ENCODE peak calls at places on chromosomes 11 and 22, in five cellular contexts. One of them, this sample, is unnamed.

GRCh38 chr22:40289991-40290459 is 56.3 kb upstream of the ADSL start:
- DNase-seq in HEK293T: no peak
- DNase-seq in GM12878: peak
- DNase-seq in HepG2: no peak
- DNase-seq in K562: no peak
- DNase-seq in this sample: no peak

GRCh38 chr22:33658775-33659174 is 261.5 kb downstream of the LARGE1 start:
- DNase-seq in HEK293T: no peak
- DNase-seq in GM12878: no peak
- DNase-seq in HepG2: no peak
- DNase-seq in K562: no peak
- DNase-seq in this sample: no peak

GRCh38 chr22:25746012-25746373 is 4.0 kb downstream of the MYO18B start:
- DNase-seq in HEK293T: no peak
- DNase-seq in GM12878: no peak
- DNase-seq in HepG2: no peak
- DNase-seq in K562: no peak
- DNase-seq in this sample: peak

GRCh38 chr11:32219320-32219719 is 128.4 kb downstream of the RCN1 start:
- DNase-seq in HEK293T: no peak
- DNase-seq in GM12878: no peak
- DNase-seq in HepG2: no peak
- DNase-seq in K562: no peak
- DNase-seq in this sample: no peak

GRCh38 chr11:2305140-2305861 is 3.5 kb downstream of the TSPAN32 start:
- DNase-seq in HEK293T: peak
- DNase-seq in GM12878: peak
- DNase-seq in HepG2: peak
- DNase-seq in K562: peak
- DNase-seq in this sample: peak

GRCh38 chr11:44226945-44227344 is 83.0 kb downstream of the ALX4 start:
- DNase-seq in HEK293T: no peak
- DNase-seq in GM12878: no peak
- DNase-seq in HepG2: no peak
- DNase-seq in K562: no peak
- DNase-seq in this sample: no peak

GRCh38 chr11:36376888-36377758 is 81.0 kb downstream of the PRR5L start:
- DNase-seq in HEK293T: peak
- DNase-seq in GM12878: no peak
- DNase-seq in HepG2: no peak
- DNase-seq in K562: no peak
- DNase-seq in this sample: peak

GRCh38 chr11:15911377-15912044 is 444.8 kb downstream of the SOX6 start:
- DNase-seq in HEK293T: no peak
- DNase-seq in GM12878: no peak
- DNase-seq in HepG2: no peak
- DNase-seq in K562: no peak
- DNase-seq in this sample: no peak

GRCh38 chr11:93700830-93701229 is 39.3 kb downstream of the CEP295 start:
- DNase-seq in HEK293T: no peak
- DNase-seq in GM12878: no peak
- DNase-seq in HepG2: no peak
- DNase-seq in K562: no peak
- DNase-seq in this sample: no peak

GRCh38 chr22:22930571-22931556 is 43.2 kb downstream of the IGLL5 start:
- DNase-seq in HEK293T: no peak
- DNase-seq in GM12878: no peak
- DNase-seq in HepG2: no peak
- DNase-seq in K562: peak
- DNase-seq in this sample: no peak

GRCh38 chr11:47057374-47057773 is 119.3 kb downstream of the ARFGAP2 start:
- DNase-seq in HEK293T: no peak
- DNase-seq in GM12878: no peak
- DNase-seq in HepG2: no peak
- DNase-seq in K562: no peak
- DNase-seq in this sample: no peak

GRCh38 chr22:50200333-50201190 is at the start of gene SELENOO:
- DNase-seq in HEK293T: peak
- DNase-seq in GM12878: no peak
- DNase-seq in HepG2: peak
- DNase-seq in K562: peak
- DNase-seq in this sample: peak

GRCh38 chr22:25747245-25747944 is 5.4 kb downstream of the MYO18B start:
- DNase-seq in HEK293T: no peak
- DNase-seq in GM12878: no peak
- DNase-seq in HepG2: peak
- DNase-seq in K562: peak
- DNase-seq in this sample: peak

GRCh38 chr11:72702842-72703241 is 28.6 kb upstream of the PDE2A start:
- DNase-seq in HEK293T: no peak
- DNase-seq in GM12878: no peak
- DNase-seq in HepG2: no peak
- DNase-seq in K562: no peak
- DNase-seq in this sample: no peak

GRCh38 chr11:34487430-34487829 is 26.2 kb downstream of the ELF5 start:
- DNase-seq in HEK293T: no peak
- DNase-seq in GM12878: no peak
- DNase-seq in HepG2: no peak
- DNase-seq in K562: no peak
- DNase-seq in this sample: no peak

GRCh38 chr11:76190376-76190775 is 15.9 kb downstream of the WNT11 start:
- DNase-seq in HEK293T: no peak
- DNase-seq in GM12878: no peak
- DNase-seq in HepG2: no peak
- DNase-seq in K562: no peak
- DNase-seq in this sample: peak

GRCh38 chr11:106322111-106322510 is 244.6 kb downstream of the AASDHPPT start:
- DNase-seq in HEK293T: no peak
- DNase-seq in GM12878: no peak
- DNase-seq in HepG2: no peak
- DNase-seq in K562: no peak
- DNase-seq in this sample: no peak

GRCh38 chr11:44564653-44565007 is 833 bp upstream of the CD82 start:
- DNase-seq in HEK293T: no peak
- DNase-seq in GM12878: no peak
- DNase-seq in HepG2: no peak
- DNase-seq in K562: peak
- DNase-seq in this sample: no peak

GRCh38 chr11:76602431-76602861 is 68.1 kb downstream of the LRRC32 start:
- DNase-seq in HEK293T: no peak
- DNase-seq in GM12878: no peak
- DNase-seq in HepG2: no peak
- DNase-seq in K562: no peak
- DNase-seq in this sample: peak

GRCh38 chr22:22786301-22787115 is 101.1 kb upstream of the IGLL5 start:
- DNase-seq in HEK293T: no peak
- DNase-seq in GM12878: no peak
- DNase-seq in HepG2: peak
- DNase-seq in K562: no peak
- DNase-seq in this sample: no peak

GRCh38 chr22:21942407-21942895 is 10.2 kb downstream of the PPM1F start:
- DNase-seq in HEK293T: no peak
- DNase-seq in GM12878: no peak
- DNase-seq in HepG2: no peak
- DNase-seq in K562: no peak
- DNase-seq in this sample: no peak

GRCh38 chr11:32309541-32310217 is 125.7 kb downstream of the WT1 start:
- DNase-seq in HEK293T: peak
- DNase-seq in GM12878: no peak
- DNase-seq in HepG2: no peak
- DNase-seq in K562: no peak
- DNase-seq in this sample: no peak

GRCh38 chr22:30705710-30706651 is 11.3 kb downstream of the OSBP2 start:
- DNase-seq in HEK293T: no peak
- DNase-seq in GM12878: peak
- DNase-seq in HepG2: peak
- DNase-seq in K562: no peak
- DNase-seq in this sample: no peak
- TF ChIP-seq FOXM1 in HEK293T: no peak
- TF ChIP-seq FOXM1 in GM12878: peak
- TF ChIP-seq FOXM1 in HepG2: no peak
- TF ChIP-seq FOXM1 in K562: no peak
- TF ChIP-seq FOXM1 in this sample: no peak

GRCh38 chr11:64076764-64077163 is 41.0 kb downstream of the FLRT1 start:
- DNase-seq in HEK293T: no peak
- DNase-seq in GM12878: no peak
- DNase-seq in HepG2: no peak
- DNase-seq in K562: no peak
- DNase-seq in this sample: no peak
- TF ChIP-seq FOXM1 in HEK293T: no peak
- TF ChIP-seq FOXM1 in GM12878: no peak
- TF ChIP-seq FOXM1 in HepG2: no peak
- TF ChIP-seq FOXM1 in K562: no peak
- TF ChIP-seq FOXM1 in this sample: no peak

DNA sequence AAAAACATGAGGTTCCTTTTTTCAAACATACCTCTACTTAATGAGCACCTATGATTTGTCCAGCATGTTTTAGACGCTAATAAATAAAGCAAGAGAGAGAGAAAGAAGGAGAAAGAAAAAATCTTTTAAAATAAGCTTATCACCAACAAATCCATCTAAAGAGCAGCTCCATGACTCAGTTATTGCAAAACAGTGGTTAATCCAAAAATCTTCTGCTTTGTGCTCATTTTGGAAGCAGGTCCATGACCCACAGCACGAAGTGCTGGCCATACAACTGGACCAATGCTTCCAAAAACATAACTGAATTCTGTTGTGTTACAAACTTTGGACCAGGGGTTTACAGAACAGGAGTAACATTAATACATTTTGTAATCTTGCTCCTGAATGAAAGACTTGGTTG is 696.6 kb downstream of the KCNA4 start:
- DNase-seq in HEK293T: no peak
- DNase-seq in GM12878: no peak
- DNase-seq in HepG2: no peak
- DNase-seq in K562: no peak
- DNase-seq in this sample: no peak
- TF ChIP-seq FOXM1 in HEK293T: no peak
- TF ChIP-seq FOXM1 in GM12878: no peak
- TF ChIP-seq FOXM1 in HepG2: no peak
- TF ChIP-seq FOXM1 in K562: no peak
- TF ChIP-seq FOXM1 in this sample: no peak

GRCh38 chr11:130095326-130095725 is 25.6 kb downstream of the APLP2 start:
- DNase-seq in HEK293T: no peak
- DNase-seq in GM12878: no peak
- DNase-seq in HepG2: no peak
- DNase-seq in K562: peak
- DNase-seq in this sample: no peak

GRCh38 chr11:130096042-130096441 is 26.3 kb downstream of the APLP2 start:
- DNase-seq in HEK293T: no peak
- DNase-seq in GM12878: no peak
- DNase-seq in HepG2: no peak
- DNase-seq in K562: no peak
- DNase-seq in this sample: no peak

GRCh38 chr11:130097285-130097684 is 27.6 kb downstream of the APLP2 start:
- DNase-seq in HEK293T: no peak
- DNase-seq in GM12878: no peak
- DNase-seq in HepG2: no peak
- DNase-seq in K562: no peak
- DNase-seq in this sample: no peak

GRCh38 chr11:130094614-130095013 is 24.9 kb downstream of the APLP2 start:
- DNase-seq in HEK293T: no peak
- DNase-seq in GM12878: no peak
- DNase-seq in HepG2: no peak
- DNase-seq in K562: no peak
- DNase-seq in this sample: no peak

DNA sequence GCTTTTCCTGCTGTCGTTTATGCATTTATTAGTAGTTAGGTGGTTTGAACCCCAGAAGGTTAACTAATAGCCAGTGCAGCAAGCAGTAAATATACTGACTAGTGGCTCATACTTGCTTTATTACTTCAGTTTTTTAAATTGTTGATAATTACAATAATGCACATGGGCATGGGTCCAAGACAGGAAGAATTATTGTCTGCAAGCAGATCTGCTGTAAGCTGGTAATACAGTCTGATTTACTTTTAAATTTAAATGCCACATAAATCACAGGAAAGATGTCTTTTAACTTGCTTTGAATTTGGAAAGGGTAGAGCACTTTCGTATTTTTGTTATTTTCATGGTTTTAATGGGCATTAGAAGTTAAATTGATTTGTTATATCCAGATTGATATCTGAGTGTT is 27.1 kb downstream of the APLP2 start:
- DNase-seq in HEK293T: no peak
- DNase-seq in GM12878: no peak
- DNase-seq in HepG2: no peak
- DNase-seq in K562: no peak
- DNase-seq in this sample: peak
- TF ChIP-seq FOXM1 in HEK293T: no peak
- TF ChIP-seq FOXM1 in GM12878: no peak
- TF ChIP-seq FOXM1 in HepG2: no peak
- TF ChIP-seq FOXM1 in K562: no peak
- TF ChIP-seq FOXM1 in this sample: no peak

GRCh38 chr11:85628771-85629341 is 463 bp downstream of the TMEM126B start:
- DNase-seq in HEK293T: no peak
- DNase-seq in GM12878: no peak
- DNase-seq in HepG2: peak
- DNase-seq in K562: no peak
- DNase-seq in this sample: no peak
- TF ChIP-seq FOXM1 in HEK293T: no peak
- TF ChIP-seq FOXM1 in GM12878: no peak
- TF ChIP-seq FOXM1 in HepG2: no peak
- TF ChIP-seq FOXM1 in K562: no peak
- TF ChIP-seq FOXM1 in this sample: no peak